ENCODE peak calls at places on chromosomes 3 and 15, in four cellular contexts. V is left lung, E is left ventricle myocardium inferior, M is ovary. I is an unnamed sample.

GRCh38 chr15:36753173-36753572 is 173.7 kb downstream of the CDIN1 start:
- DNase-seq in V (no peak), E (no peak), M (no peak), I (no peak)

GRCh38 chr3:69888040-69888945 is 111.2 kb upstream of the SAMMSON start:
- DNase-seq in V (no peak), E (no peak), M (no peak), I (no peak)

GRCh38 chr3:35789039-35789438 is 149.7 kb downstream of the ARPP21 start:
- DNase-seq in V (no peak), E (no peak), M (no peak), I (no peak)

GRCh38 chr3:129413687-129414506 is 14.5 kb downstream of the EFCAB12 start:
- DNase-seq in V (no peak), E (no peak), M (peak), I (no peak)

GRCh38 chr3:19455546-19455945 is 307.2 kb downstream of the KCNH8 start:
- DNase-seq in V (no peak), E (no peak), M (no peak), I (no peak)

GRCh38 chr3:26625187-26625586 is 2.6 kb downstream of the LRRC3B start:
- DNase-seq in V (peak), E (no peak), M (no peak), I (no peak)

GRCh38 chr3:195760345-195760983 is 39.7 kb downstream of the MUC20 start:
- DNase-seq in V (peak), E (peak), M (peak), I (no peak)

GRCh38 chr3:179837374-179837773 is 184.5 kb downstream of the USP13 start:
- DNase-seq in V (no peak), E (no peak), M (no peak), I (no peak)

GRCh38 chr3:71069797-71070196 is 513.7 kb downstream of the FOXP1 start:
- DNase-seq in V (no peak), E (peak), M (peak), I (peak)

GRCh38 chr3:35183915-35184675 is 455.2 kb upstream of the ARPP21 start:
- DNase-seq in V (no peak), E (no peak), M (no peak), I (no peak)

GRCh38 chr3:125051715-125052581 is 3.8 kb downstream of the HEG1 start:
- DNase-seq in V (no peak), E (peak), M (peak), I (no peak)
- TF ChIP-seq CTCF in V (no peak), E (no peak), M (no peak), I (no peak)

GRCh38 chr3:169659096-169659521 is 4.4 kb downstream of the MECOM start:
- DNase-seq in V (peak), E (peak), M (no peak), I (no peak)

GRCh38 chr3:169658311-169658931 is 5.1 kb downstream of the MECOM start:
- DNase-seq in V (peak), E (no peak), M (no peak), I (no peak)

GRCh38 chr3:169660709-169661566 is 2.6 kb downstream of the MECOM start:
- DNase-seq in V (no peak), E (no peak), M (no peak), I (peak)

GRCh38 chr3:169661567-169662214 is 1.8 kb downstream of the MECOM start:
- DNase-seq in V (peak), E (peak), M (no peak), I (peak)

GRCh38 chr3:169659858-169660614 is 3.5 kb downstream of the MECOM start:
- DNase-seq in V (no peak), E (no peak), M (no peak), I (peak)
- H3K27ac ChIP-seq in V (peak), E (peak), M (no peak), I (peak)

GRCh38 chr3:65568497-65568896 is 470.2 kb downstream of the MAGI1 start:
- DNase-seq in V (no peak), E (no peak), M (no peak), I (no peak)
- TF ChIP-seq CTCF in V (no peak), E (no peak), M (no peak), I (no peak)

GRCh38 chr3:150623945-150624344 is 20.8 kb downstream of the SELENOT start:
- DNase-seq in V (no peak), E (no peak), M (no peak), I (no peak)
- H3K27ac ChIP-seq in V (no peak), E (peak), M (no peak), I (no peak)

GRCh38 chr3:128238100-128238459 is 84.8 kb downstream of the EEFSEC start:
- DNase-seq in V (no peak), E (no peak), M (no peak), I (no peak)
- TF ChIP-seq CTCF in V (no peak), E (no peak), M (no peak), I (no peak)

DNA sequence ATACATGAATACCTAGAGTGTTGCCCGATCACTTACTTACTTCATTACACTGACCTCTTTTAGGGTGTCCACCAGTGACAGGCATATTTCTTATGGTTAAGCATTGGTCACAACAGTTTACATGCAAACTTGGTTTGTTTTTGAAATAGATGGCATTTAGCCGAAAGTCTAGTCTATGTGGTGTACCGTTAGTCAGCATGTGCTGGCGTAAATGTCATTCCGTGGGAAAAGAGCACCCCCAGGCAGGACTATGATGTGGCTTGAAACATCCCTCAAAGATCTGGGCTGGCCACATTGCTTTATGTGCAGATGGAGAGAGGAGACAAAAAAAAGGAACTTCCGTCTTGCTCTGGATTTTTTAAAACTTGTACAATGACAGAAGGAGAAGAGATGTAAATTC is 357.0 kb upstream of the ICE2 start:
- DNase-seq in V (no peak), E (no peak), M (no peak), I (no peak)
- H3K27ac ChIP-seq in V (no peak), E (no peak), M (no peak), I (no peak)